ENCODE peak calls at places on chromosomes 13 and 19, in four cellular contexts. H is CD8-positive, alpha-beta memory T cell; A is Caco-2; V is uterus. K is an unnamed sample. For H3K4me1 and H3K36me3, the result is how much of the 10 kb centered on the place peaks cover.

GRCh38 chr13:71877280-71877653 is 10.3 kb upstream of the DACH1 start:
- DNase-seq in H (no peak), A (peak), V (no peak), K (no peak)

GRCh38 chr19:10871711-10872550 is 578 bp downstream of the CARM1 start:
- DNase-seq in V (peak), A (peak), H (peak), K (peak)

GRCh38 chr19:43425567-43426392 is 11.1 kb downstream of the TEX101 start:
- DNase-seq in V (no peak), H (no peak), A (peak), K (no peak)

GRCh38 chr13:25306671-25307464 is 5.4 kb downstream of the NUP58 start:
- DNase-seq in H (no peak), V (no peak), A (no peak), K (no peak)

GRCh38 chr13:28037399-28037798 is 48.9 kb upstream of the URAD start:
- DNase-seq in V (no peak), A (no peak), H (no peak), K (no peak)

GRCh38 chr13:34465423-34465922 is 476.6 kb upstream of the NBEA start:
- DNase-seq in A (no peak), H (no peak), V (no peak), K (no peak)

GRCh38 chr19:16319466-16319865 is 5.2 kb upstream of the KLF2 start:
- DNase-seq in V (no peak), H (peak), A (no peak), K (peak)

GRCh38 chr13:37914781-37915391 is 45.3 kb upstream of the TRPC4 start:
- DNase-seq in V (no peak), A (no peak), H (no peak), K (no peak)

GRCh38 chr13:87128006-87128405 is 543.2 kb upstream of the SLITRK5 start:
- DNase-seq in V (no peak), A (no peak), H (no peak), K (no peak)

GRCh38 chr13:86757236-86757978 is 913.8 kb upstream of the SLITRK5 start:
- DNase-seq in H (peak), V (no peak), A (no peak), K (no peak)

GRCh38 chr13:98261165-98261672 is 84.2 kb upstream of the RNF113B start:
- DNase-seq in H (no peak), A (peak), V (no peak), K (no peak)

GRCh38 chr13:50129923-50130685 is 114.9 kb downstream of the KCNRG start:
- DNase-seq in V (peak), A (peak), H (peak), K (no peak)

GRCh38 chr13:23427342-23428182 is 5.9 kb downstream of the SACS start:
- DNase-seq in A (no peak), H (no peak), V (peak), K (no peak)

GRCh38 chr13:109100705-109101104 is 471.3 kb downstream of the MYO16 start:
- DNase-seq in A (no peak), H (no peak), V (no peak), K (no peak)

GRCh38 chr13:78131811-78132210 is 213.2 kb upstream of the EDNRB start:
- DNase-seq in H (no peak), A (no peak), V (no peak), K (no peak)

GRCh38 chr13:70339738-70340137 is 231.5 kb upstream of the KLHL1 start:
- DNase-seq in A (peak), H (no peak), V (no peak), K (no peak)

GRCh38 chr13:59483441-59484116 is 680.1 kb downstream of the DIAPH3 start:
- DNase-seq in A (no peak), V (no peak), H (no peak), K (no peak)

GRCh38 chr19:56112313-56112709 is 8.8 kb downstream of the ZNF787 start:
- DNase-seq in H (no peak), A (no peak), V (no peak), K (no peak)

GRCh38 chr19:56115490-56115889 is 5.6 kb downstream of the ZNF787 start:
- DNase-seq in V (no peak), H (no peak), A (no peak), K (no peak)

GRCh38 chr19:56113071-56113632 is 7.9 kb downstream of the ZNF787 start:
- DNase-seq in A (no peak), H (no peak), V (no peak), K (no peak)

GRCh38 chr19:56114711-56115110 is 6.4 kb downstream of the ZNF787 start:
- DNase-seq in H (no peak), A (no peak), V (no peak), K (no peak)

DNA sequence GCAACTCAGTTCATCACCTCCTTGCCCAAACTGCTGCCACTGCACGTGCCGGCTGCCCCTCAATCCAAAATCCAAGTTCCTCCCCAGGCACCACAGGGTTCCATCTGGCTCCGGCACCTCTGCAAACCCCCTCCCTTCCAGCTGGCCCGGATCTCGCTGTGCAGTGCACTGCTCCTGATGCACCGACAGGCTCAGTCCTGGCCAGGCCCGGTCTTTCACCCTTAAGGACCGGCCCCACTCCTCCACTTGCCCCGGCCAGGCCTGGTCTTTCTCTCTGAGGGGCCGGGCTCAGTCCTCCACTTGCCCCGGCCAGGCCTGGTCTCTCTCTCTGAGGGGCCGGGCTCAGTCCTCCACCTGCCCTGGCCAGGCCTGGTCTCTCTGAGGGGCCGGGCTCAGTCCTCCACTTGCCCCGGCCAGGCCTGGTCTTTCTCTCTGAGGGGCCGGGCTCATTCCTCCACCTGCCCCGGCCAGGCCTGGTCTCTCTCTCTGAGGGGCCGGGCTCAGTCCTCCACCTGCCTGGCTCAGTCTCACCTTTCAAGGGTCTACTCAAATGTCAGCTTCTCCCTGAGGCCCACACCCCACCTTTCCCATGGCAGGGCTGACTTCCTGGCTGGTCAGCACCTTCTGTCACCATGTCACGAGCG is 6.9 kb downstream of the ZNF787 start:
- DNase-seq in A (no peak), V (no peak), H (no peak), K (no peak)
- H3K4me1 ChIP-seq in A (under half), V (under half), H (under half), K (under half)

GRCh38 chr19:40348961-40349507 is 539 bp downstream of the PLD3 start:
- DNase-seq in A (peak), H (no peak), V (no peak), K (no peak)
- H3K4me3 ChIP-seq in A (peak), H (peak), V (peak), K (peak)

GRCh38 chr19:42203700-42204099 is 13.8 kb downstream of the DEDD2 start:
- DNase-seq in H (no peak), A (no peak), V (no peak), K (no peak)
- H3K36me3 ChIP-seq in H (under half), A (under half), V (under half), K (under half)

GRCh38 chr19:17542042-17542441 is 13.4 kb upstream of the COLGALT1 start:
- DNase-seq in V (no peak), A (no peak), H (no peak), K (no peak)

GRCh38 chr19:17541184-17541759 is 14.2 kb upstream of the COLGALT1 start:
- DNase-seq in A (no peak), V (no peak), H (no peak), K (no peak)

GRCh38 chr19:17538684-17539287 is 16.7 kb upstream of the COLGALT1 start:
- DNase-seq in A (peak), H (no peak), V (no peak), K (no peak)

GRCh38 chr19:17539288-17540117 is 15.9 kb upstream of the COLGALT1 start:
- DNase-seq in A (peak), H (peak), V (peak), K (peak)

GRCh38 chr19:17540174-17540573 is 15.3 kb upstream of the COLGALT1 start:
- DNase-seq in H (no peak), A (no peak), V (no peak), K (no peak)
- H3K4me1 ChIP-seq in H (under half), A (under half), V (under half), K (under half)

GRCh38 chr13:106178816-106179215 is 356.6 kb downstream of the EFNB2 start:
- DNase-seq in V (no peak), A (no peak), H (no peak), K (no peak)

GRCh38 chr13:106176103-106176502 is 359.4 kb downstream of the EFNB2 start:
- DNase-seq in A (no peak), V (no peak), H (no peak), K (no peak)

GRCh38 chr13:106173891-106174610 is 361.4 kb downstream of the EFNB2 start:
- DNase-seq in H (no peak), A (no peak), V (no peak), K (no peak)

GRCh38 chr13:106173346-106173745 is 362.1 kb downstream of the EFNB2 start:
- DNase-seq in H (no peak), V (no peak), A (no peak), K (no peak)

GRCh38 chr13:106177146-106177545 is 358.3 kb downstream of the EFNB2 start:
- DNase-seq in V (no peak), A (no peak), H (no peak), K (no peak)
- H3K4me3 ChIP-seq in V (no peak), A (no peak), H (no peak), K (no peak)

GRCh38 chr19:33234092-33234491 is 8.4 kb upstream of the SLC7A10 start:
- DNase-seq in H (no peak), V (no peak), A (no peak), K (no peak)
- H3K36me3 ChIP-seq in H (under half), V (under half), A (under half), K (under half)

GRCh38 chr19:46978470-46978869 is 41.2 kb upstream of the NPAS1 start:
- DNase-seq in H (no peak), A (no peak), V (no peak), K (no peak)

GRCh38 chr19:46979770-46980105 is 39.9 kb upstream of the NPAS1 start:
- DNase-seq in A (no peak), V (no peak), H (no peak), K (no peak)

GRCh38 chr19:46981296-46981695 is 38.3 kb upstream of the NPAS1 start:
- DNase-seq in A (no peak), H (no peak), V (no peak), K (no peak)

GRCh38 chr19:46979103-46979769 is 40.4 kb upstream of the NPAS1 start:
- DNase-seq in H (no peak), A (no peak), V (no peak), K (no peak)

DNA sequence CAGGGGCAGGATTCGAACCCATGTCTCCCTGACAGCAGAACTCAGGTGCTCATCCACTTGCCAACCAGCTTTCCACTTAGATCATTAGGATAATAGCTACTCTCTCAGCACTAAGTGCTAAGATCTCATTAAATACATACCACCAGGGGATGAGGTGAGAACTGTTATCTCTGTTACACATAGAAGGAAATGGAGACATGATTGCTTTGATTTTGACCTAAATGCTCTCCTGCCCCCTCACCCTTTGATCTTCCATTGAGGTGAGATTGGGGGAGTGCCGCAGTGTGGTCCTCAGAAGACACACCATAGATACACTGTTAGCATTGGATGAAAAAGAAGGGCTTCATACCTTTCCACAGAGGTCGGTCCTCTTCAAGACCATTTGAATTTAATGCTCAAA is 38.9 kb upstream of the NPAS1 start:
- DNase-seq in V (no peak), H (no peak), A (no peak), K (no peak)
- H3K4me1 ChIP-seq in V (under half), H (under half), A (under half), K (under half)